ENCODE peak calls at places on chromosomes 13 and 19, in ten cellular contexts. One of them, this sample, is unnamed.

GRCh38 chr19:53571339-53571738 is 33.4 kb downstream of the ZNF331 start:
- DNase-seq in stimulated activated CD8-positive, alpha-beta memory T cell treated with anti-CD3 and anti-CD28 coated beads, Interleukin-4, amount 100 ng/mL, for 24 hours: no peak
- DNase-seq in activated T-helper 1 cell treated with anti-CD3 and anti-CD28 coated beads, Interleukin-12 subunit alpha, Interleukin-12 subunit beta, Interleukin-2, Interleukin-4 antibody, amounts not matched to agents 30 ng/mL and 10 ng/mL and 1 ng/mL, durations not matched to agents 14 hours and 24 hours and 36 hours: no peak
- DNase-seq in nucleus accumbens: no peak
- DNase-seq in hippocampal formation: no peak
- DNase-seq in COLO829: no peak
- DNase-seq in left ventricle myocardium inferior: no peak
- DNase-seq in naive thymus-derived CD4-positive, alpha-beta T cell: no peak
- DNase-seq in A172: no peak
- DNase-seq in heart left ventricle: no peak
- DNase-seq in this sample: no peak

GRCh38 chr13:45231722-45232121 is 30.9 kb upstream of the KCTD4 start:
- DNase-seq in stimulated activated CD8-positive, alpha-beta memory T cell treated with anti-CD3 and anti-CD28 coated beads, Interleukin-4, amount 100 ng/mL, for 24 hours: no peak
- DNase-seq in activated T-helper 1 cell treated with anti-CD3 and anti-CD28 coated beads, Interleukin-12 subunit alpha, Interleukin-12 subunit beta, Interleukin-2, Interleukin-4 antibody, amounts not matched to agents 30 ng/mL and 10 ng/mL and 1 ng/mL, durations not matched to agents 14 hours and 24 hours and 36 hours: no peak
- DNase-seq in nucleus accumbens: no peak
- DNase-seq in hippocampal formation: no peak
- DNase-seq in COLO829: no peak
- DNase-seq in left ventricle myocardium inferior: no peak
- DNase-seq in naive thymus-derived CD4-positive, alpha-beta T cell: no peak
- DNase-seq in A172: peak; percentile 26
- DNase-seq in heart left ventricle: no peak
- DNase-seq in this sample: no peak

GRCh38 chr13:23469901-23470525 is 36.5 kb upstream of the SACS start:
- DNase-seq in stimulated activated CD8-positive, alpha-beta memory T cell treated with anti-CD3 and anti-CD28 coated beads, Interleukin-4, amount 100 ng/mL, for 24 hours: no peak
- DNase-seq in activated T-helper 1 cell treated with anti-CD3 and anti-CD28 coated beads, Interleukin-12 subunit alpha, Interleukin-12 subunit beta, Interleukin-2, Interleukin-4 antibody, amounts not matched to agents 30 ng/mL and 10 ng/mL and 1 ng/mL, durations not matched to agents 14 hours and 24 hours and 36 hours: no peak
- DNase-seq in nucleus accumbens: no peak
- DNase-seq in hippocampal formation: no peak
- DNase-seq in COLO829: peak; percentile 42
- DNase-seq in left ventricle myocardium inferior: no peak
- DNase-seq in naive thymus-derived CD4-positive, alpha-beta T cell: no peak
- DNase-seq in A172: peak; percentile 9
- DNase-seq in heart left ventricle: no peak
- DNase-seq in this sample: no peak

GRCh38 chr19:16702123-16702522 is 17.5 kb upstream of the NWD1 start:
- DNase-seq in stimulated activated CD8-positive, alpha-beta memory T cell treated with anti-CD3 and anti-CD28 coated beads, Interleukin-4, amount 100 ng/mL, for 24 hours: no peak
- DNase-seq in activated T-helper 1 cell treated with anti-CD3 and anti-CD28 coated beads, Interleukin-12 subunit alpha, Interleukin-12 subunit beta, Interleukin-2, Interleukin-4 antibody, amounts not matched to agents 30 ng/mL and 10 ng/mL and 1 ng/mL, durations not matched to agents 14 hours and 24 hours and 36 hours: no peak
- DNase-seq in nucleus accumbens: no peak
- DNase-seq in hippocampal formation: no peak
- DNase-seq in COLO829: peak; percentile 71
- DNase-seq in left ventricle myocardium inferior: peak; percentile 46
- DNase-seq in naive thymus-derived CD4-positive, alpha-beta T cell: no peak
- DNase-seq in A172: peak; percentile 16
- DNase-seq in heart left ventricle: peak; percentile 57
- DNase-seq in this sample: no peak

GRCh38 chr13:79171131-79172061 is 234.7 kb downstream of the RBM26 start:
- DNase-seq in stimulated activated CD8-positive, alpha-beta memory T cell treated with anti-CD3 and anti-CD28 coated beads, Interleukin-4, amount 100 ng/mL, for 24 hours: no peak
- DNase-seq in activated T-helper 1 cell treated with anti-CD3 and anti-CD28 coated beads, Interleukin-12 subunit alpha, Interleukin-12 subunit beta, Interleukin-2, Interleukin-4 antibody, amounts not matched to agents 30 ng/mL and 10 ng/mL and 1 ng/mL, durations not matched to agents 14 hours and 24 hours and 36 hours: no peak
- DNase-seq in nucleus accumbens: no peak
- DNase-seq in hippocampal formation: no peak
- DNase-seq in COLO829: no peak
- DNase-seq in left ventricle myocardium inferior: no peak
- DNase-seq in naive thymus-derived CD4-positive, alpha-beta T cell: no peak
- DNase-seq in A172: no peak
- DNase-seq in heart left ventricle: no peak
- DNase-seq in this sample: no peak

GRCh38 chr19:49692102-49692599 is 1.2 kb downstream of the CPT1C start:
- DNase-seq in stimulated activated CD8-positive, alpha-beta memory T cell treated with anti-CD3 and anti-CD28 coated beads, Interleukin-4, amount 100 ng/mL, for 24 hours: no peak
- DNase-seq in activated T-helper 1 cell treated with anti-CD3 and anti-CD28 coated beads, Interleukin-12 subunit alpha, Interleukin-12 subunit beta, Interleukin-2, Interleukin-4 antibody, amounts not matched to agents 30 ng/mL and 10 ng/mL and 1 ng/mL, durations not matched to agents 14 hours and 24 hours and 36 hours: no peak
- DNase-seq in nucleus accumbens: peak; percentile 23
- DNase-seq in hippocampal formation: peak; percentile 4
- DNase-seq in COLO829: no peak
- DNase-seq in left ventricle myocardium inferior: no peak
- DNase-seq in naive thymus-derived CD4-positive, alpha-beta T cell: no peak
- DNase-seq in A172: no peak
- DNase-seq in heart left ventricle: no peak
- DNase-seq in this sample: peak; percentile 77

GRCh38 chr13:109707044-109707794 is 79.2 kb downstream of the IRS2 start:
- DNase-seq in stimulated activated CD8-positive, alpha-beta memory T cell treated with anti-CD3 and anti-CD28 coated beads, Interleukin-4, amount 100 ng/mL, for 24 hours: no peak
- DNase-seq in activated T-helper 1 cell treated with anti-CD3 and anti-CD28 coated beads, Interleukin-12 subunit alpha, Interleukin-12 subunit beta, Interleukin-2, Interleukin-4 antibody, amounts not matched to agents 30 ng/mL and 10 ng/mL and 1 ng/mL, durations not matched to agents 14 hours and 24 hours and 36 hours: no peak
- DNase-seq in nucleus accumbens: no peak
- DNase-seq in hippocampal formation: no peak
- DNase-seq in COLO829: no peak
- DNase-seq in left ventricle myocardium inferior: no peak
- DNase-seq in naive thymus-derived CD4-positive, alpha-beta T cell: no peak
- DNase-seq in A172: no peak
- DNase-seq in heart left ventricle: no peak
- DNase-seq in this sample: no peak

GRCh38 chr19:45154064-45154827 is 6.5 kb downstream of the NKPD1 start:
- DNase-seq in stimulated activated CD8-positive, alpha-beta memory T cell treated with anti-CD3 and anti-CD28 coated beads, Interleukin-4, amount 100 ng/mL, for 24 hours: no peak
- DNase-seq in activated T-helper 1 cell treated with anti-CD3 and anti-CD28 coated beads, Interleukin-12 subunit alpha, Interleukin-12 subunit beta, Interleukin-2, Interleukin-4 antibody, amounts not matched to agents 30 ng/mL and 10 ng/mL and 1 ng/mL, durations not matched to agents 14 hours and 24 hours and 36 hours: no peak
- DNase-seq in nucleus accumbens: no peak
- DNase-seq in hippocampal formation: no peak
- DNase-seq in COLO829: peak; percentile 72
- DNase-seq in left ventricle myocardium inferior: no peak
- DNase-seq in naive thymus-derived CD4-positive, alpha-beta T cell: no peak
- DNase-seq in A172: peak; percentile 78
- DNase-seq in heart left ventricle: no peak
- DNase-seq in this sample: no peak

GRCh38 chr13:28337196-28338045 is 157.5 kb downstream of the FLT1 start:
- DNase-seq in stimulated activated CD8-positive, alpha-beta memory T cell treated with anti-CD3 and anti-CD28 coated beads, Interleukin-4, amount 100 ng/mL, for 24 hours: no peak
- DNase-seq in activated T-helper 1 cell treated with anti-CD3 and anti-CD28 coated beads, Interleukin-12 subunit alpha, Interleukin-12 subunit beta, Interleukin-2, Interleukin-4 antibody, amounts not matched to agents 30 ng/mL and 10 ng/mL and 1 ng/mL, durations not matched to agents 14 hours and 24 hours and 36 hours: no peak
- DNase-seq in nucleus accumbens: no peak
- DNase-seq in hippocampal formation: no peak
- DNase-seq in COLO829: peak; percentile 89
- DNase-seq in left ventricle myocardium inferior: no peak
- DNase-seq in naive thymus-derived CD4-positive, alpha-beta T cell: no peak
- DNase-seq in A172: peak; percentile 86
- DNase-seq in heart left ventricle: peak; percentile 29
- DNase-seq in this sample: no peak

GRCh38 chr13:51625555-51626345 is 41.5 kb downstream of the WDFY2 start:
- DNase-seq in stimulated activated CD8-positive, alpha-beta memory T cell treated with anti-CD3 and anti-CD28 coated beads, Interleukin-4, amount 100 ng/mL, for 24 hours: no peak
- DNase-seq in activated T-helper 1 cell treated with anti-CD3 and anti-CD28 coated beads, Interleukin-12 subunit alpha, Interleukin-12 subunit beta, Interleukin-2, Interleukin-4 antibody, amounts not matched to agents 30 ng/mL and 10 ng/mL and 1 ng/mL, durations not matched to agents 14 hours and 24 hours and 36 hours: no peak
- DNase-seq in nucleus accumbens: no peak
- DNase-seq in hippocampal formation: peak; percentile 39
- DNase-seq in COLO829: no peak
- DNase-seq in left ventricle myocardium inferior: no peak
- DNase-seq in naive thymus-derived CD4-positive, alpha-beta T cell: no peak
- DNase-seq in A172: no peak
- DNase-seq in heart left ventricle: peak; percentile 42
- DNase-seq in this sample: no peak

GRCh38 chr19:12792853-12793289 is 1.6 kb downstream of the JUNB start:
- DNase-seq in stimulated activated CD8-positive, alpha-beta memory T cell treated with anti-CD3 and anti-CD28 coated beads, Interleukin-4, amount 100 ng/mL, for 24 hours: no peak
- DNase-seq in activated T-helper 1 cell treated with anti-CD3 and anti-CD28 coated beads, Interleukin-12 subunit alpha, Interleukin-12 subunit beta, Interleukin-2, Interleukin-4 antibody, amounts not matched to agents 30 ng/mL and 10 ng/mL and 1 ng/mL, durations not matched to agents 14 hours and 24 hours and 36 hours: no peak
- DNase-seq in nucleus accumbens: no peak
- DNase-seq in hippocampal formation: no peak
- DNase-seq in COLO829: no peak
- DNase-seq in left ventricle myocardium inferior: no peak
- DNase-seq in naive thymus-derived CD4-positive, alpha-beta T cell: no peak
- DNase-seq in A172: no peak
- DNase-seq in heart left ventricle: no peak
- DNase-seq in this sample: no peak

GRCh38 chr19:55923556-55923955 is 8.6 kb downstream of the NLRP13 start:
- DNase-seq in stimulated activated CD8-positive, alpha-beta memory T cell treated with anti-CD3 and anti-CD28 coated beads, Interleukin-4, amount 100 ng/mL, for 24 hours: no peak
- DNase-seq in activated T-helper 1 cell treated with anti-CD3 and anti-CD28 coated beads, Interleukin-12 subunit alpha, Interleukin-12 subunit beta, Interleukin-2, Interleukin-4 antibody, amounts not matched to agents 30 ng/mL and 10 ng/mL and 1 ng/mL, durations not matched to agents 14 hours and 24 hours and 36 hours: no peak
- DNase-seq in nucleus accumbens: no peak
- DNase-seq in hippocampal formation: no peak
- DNase-seq in COLO829: no peak
- DNase-seq in left ventricle myocardium inferior: no peak
- DNase-seq in naive thymus-derived CD4-positive, alpha-beta T cell: no peak
- DNase-seq in A172: no peak
- DNase-seq in heart left ventricle: no peak
- DNase-seq in this sample: no peak

GRCh38 chr13:103188688-103189326 is 122.6 kb upstream of the SLC10A2 start:
- DNase-seq in stimulated activated CD8-positive, alpha-beta memory T cell treated with anti-CD3 and anti-CD28 coated beads, Interleukin-4, amount 100 ng/mL, for 24 hours: no peak
- DNase-seq in activated T-helper 1 cell treated with anti-CD3 and anti-CD28 coated beads, Interleukin-12 subunit alpha, Interleukin-12 subunit beta, Interleukin-2, Interleukin-4 antibody, amounts not matched to agents 30 ng/mL and 10 ng/mL and 1 ng/mL, durations not matched to agents 14 hours and 24 hours and 36 hours: no peak
- DNase-seq in nucleus accumbens: no peak
- DNase-seq in hippocampal formation: peak; percentile 50
- DNase-seq in COLO829: peak; percentile 30
- DNase-seq in left ventricle myocardium inferior: no peak
- DNase-seq in naive thymus-derived CD4-positive, alpha-beta T cell: no peak
- DNase-seq in A172: no peak
- DNase-seq in heart left ventricle: no peak
- DNase-seq in this sample: no peak

GRCh38 chr13:21060827-21061076 is 634 bp downstream of the LATS2 start:
- DNase-seq in stimulated activated CD8-positive, alpha-beta memory T cell treated with anti-CD3 and anti-CD28 coated beads, Interleukin-4, amount 100 ng/mL, for 24 hours: no peak
- DNase-seq in activated T-helper 1 cell treated with anti-CD3 and anti-CD28 coated beads, Interleukin-12 subunit alpha, Interleukin-12 subunit beta, Interleukin-2, Interleukin-4 antibody, amounts not matched to agents 30 ng/mL and 10 ng/mL and 1 ng/mL, durations not matched to agents 14 hours and 24 hours and 36 hours: no peak
- DNase-seq in nucleus accumbens: no peak
- DNase-seq in hippocampal formation: no peak
- DNase-seq in COLO829: no peak
- DNase-seq in left ventricle myocardium inferior: peak; percentile 60
- DNase-seq in naive thymus-derived CD4-positive, alpha-beta T cell: no peak
- DNase-seq in A172: no peak
- DNase-seq in heart left ventricle: peak; percentile 69
- DNase-seq in this sample: no peak

GRCh38 chr13:41931337-41931736 is 29.6 kb downstream of the VWA8 start:
- DNase-seq in stimulated activated CD8-positive, alpha-beta memory T cell treated with anti-CD3 and anti-CD28 coated beads, Interleukin-4, amount 100 ng/mL, for 24 hours: no peak
- DNase-seq in activated T-helper 1 cell treated with anti-CD3 and anti-CD28 coated beads, Interleukin-12 subunit alpha, Interleukin-12 subunit beta, Interleukin-2, Interleukin-4 antibody, amounts not matched to agents 30 ng/mL and 10 ng/mL and 1 ng/mL, durations not matched to agents 14 hours and 24 hours and 36 hours: no peak
- DNase-seq in nucleus accumbens: no peak
- DNase-seq in hippocampal formation: no peak
- DNase-seq in COLO829: no peak
- DNase-seq in left ventricle myocardium inferior: no peak
- DNase-seq in naive thymus-derived CD4-positive, alpha-beta T cell: no peak
- DNase-seq in A172: no peak
- DNase-seq in heart left ventricle: no peak
- DNase-seq in this sample: no peak